ENCODE peak calls at places on chromosomes 4 and X, in seven cellular contexts. G is Panc1, K is lower leg skin, L is prostate gland, X is foreskin fibroblast, N is heart right ventricle, Z is fibroblast of gingiva. J is an unnamed sample.
A peak's percentile ranks its signal among the peaks of the same experiment; 100 is the strongest.

GRCh38 chr4:140004580-140005314 is 149.2 kb downstream of the MAML3 start:
- DNase-seq in X (peak; percentile 76), G (no peak), K (no peak), N (peak; percentile 46), Z (peak; percentile 66), L (peak; percentile 65), J (no peak)

GRCh38 chr4:38805530-38806145 is 1.0 kb upstream of the TLR1 start:
- DNase-seq in Z (no peak), N (peak; percentile 36), G (no peak), X (peak; percentile 5), K (no peak), L (no peak), J (no peak)

GRCh38 chrX:55167124-55167523 is 53.0 kb upstream of the PAGE5 start:
- DNase-seq in K (no peak), X (peak; percentile 15), G (no peak), N (no peak), L (no peak), Z (no peak), J (no peak)

GRCh38 chr4:140903522-140903928 is 147.3 kb upstream of the TBC1D9 start:
- DNase-seq in G (no peak), Z (no peak), L (no peak), X (peak; percentile 29), K (no peak), N (no peak), J (no peak)

GRCh38 chr4:101282076-101282844 is 65.1 kb downstream of the PPP3CA start:
- DNase-seq in Z (no peak), N (no peak), K (no peak), G (no peak), L (no peak), X (no peak), J (no peak)

GRCh38 chr4:186297013-186297645 is 31.1 kb downstream of the F11 start:
- DNase-seq in X (peak; percentile 74), K (no peak), G (peak; percentile 41), Z (peak; percentile 40), N (no peak), L (peak; percentile 8), J (no peak)

GRCh38 chrX:40098264-40099045 is 697 bp upstream of the BCOR start:
- DNase-seq in X (peak; percentile 65), G (no peak), K (peak; percentile 90), Z (no peak), L (peak; percentile 31), N (peak; percentile 23), J (no peak)

GRCh38 chr4:75844151-75844662 is 58.0 kb downstream of the PPEF2 start:
- DNase-seq in Z (peak; percentile 89), K (no peak), L (no peak), N (no peak), X (peak; percentile 91), G (no peak), J (no peak)

J was measured in activated T-helper 1 cell treated with anti-CD3 and anti-CD28 coated beads, Interleukin-2, amount 50 U/mL, for 16 hours.